ENCODE peak calls at places on chromosomes 4 and X, in eight cellular contexts. One of them, this sample, is unnamed.

GRCh38 chrX:104359124-104359523 is 104.4 kb upstream of the ESX1 start:
- DNase-seq in choroid plexus epithelial cell: no peak
- DNase-seq in progenitor cell of endocrine pancreas: no peak
- DNase-seq in upper lobe of right lung: no peak
- DNase-seq in A673: no peak
- DNase-seq in right atrium auricular region: no peak
- DNase-seq in MM.1S: no peak
- DNase-seq in tibial nerve: no peak
- DNase-seq in this sample: no peak

GRCh38 chrX:77595848-77596247 is 148.7 kb downstream of the FGF16 start:
- DNase-seq in choroid plexus epithelial cell: peak
- DNase-seq in progenitor cell of endocrine pancreas: no peak
- DNase-seq in upper lobe of right lung: no peak
- DNase-seq in A673: no peak
- DNase-seq in right atrium auricular region: no peak
- DNase-seq in MM.1S: no peak
- DNase-seq in tibial nerve: no peak
- DNase-seq in this sample: no peak

GRCh38 chr4:103307479-103308042 is 109.4 kb upstream of the CENPE start:
- DNase-seq in choroid plexus epithelial cell: no peak
- DNase-seq in progenitor cell of endocrine pancreas: no peak
- DNase-seq in upper lobe of right lung: no peak
- DNase-seq in A673: no peak
- DNase-seq in right atrium auricular region: no peak
- DNase-seq in MM.1S: no peak
- DNase-seq in tibial nerve: no peak
- DNase-seq in this sample: no peak

GRCh38 chrX:97238632-97239031 is 354.9 kb downstream of the RPA4 start:
- DNase-seq in choroid plexus epithelial cell: peak
- DNase-seq in progenitor cell of endocrine pancreas: no peak
- DNase-seq in upper lobe of right lung: no peak
- DNase-seq in A673: peak
- DNase-seq in right atrium auricular region: no peak
- DNase-seq in MM.1S: no peak
- DNase-seq in tibial nerve: no peak
- DNase-seq in this sample: peak

GRCh38 chr4:110680217-110680616 is 57.3 kb upstream of the PITX2 start:
- DNase-seq in choroid plexus epithelial cell: no peak
- DNase-seq in progenitor cell of endocrine pancreas: no peak
- DNase-seq in upper lobe of right lung: no peak
- DNase-seq in A673: no peak
- DNase-seq in right atrium auricular region: no peak
- DNase-seq in MM.1S: no peak
- DNase-seq in tibial nerve: no peak
- DNase-seq in this sample: no peak

GRCh38 chrX:87663421-87663820 is 145.8 kb downstream of the KLHL4 start:
- DNase-seq in choroid plexus epithelial cell: no peak
- DNase-seq in progenitor cell of endocrine pancreas: no peak
- DNase-seq in upper lobe of right lung: no peak
- DNase-seq in A673: no peak
- DNase-seq in right atrium auricular region: no peak
- DNase-seq in MM.1S: no peak
- DNase-seq in tibial nerve: no peak
- DNase-seq in this sample: no peak

GRCh38 chrX:10582945-10583344 is 37.4 kb downstream of the MID1 start:
- DNase-seq in choroid plexus epithelial cell: peak
- DNase-seq in progenitor cell of endocrine pancreas: no peak
- DNase-seq in upper lobe of right lung: no peak
- DNase-seq in A673: no peak
- DNase-seq in right atrium auricular region: no peak
- DNase-seq in MM.1S: no peak
- DNase-seq in tibial nerve: no peak
- DNase-seq in this sample: no peak

GRCh38 chrX:68847172-68847571 is 18.4 kb downstream of the EFNB1 start:
- DNase-seq in choroid plexus epithelial cell: no peak
- DNase-seq in progenitor cell of endocrine pancreas: no peak
- DNase-seq in upper lobe of right lung: no peak
- DNase-seq in A673: no peak
- DNase-seq in right atrium auricular region: no peak
- DNase-seq in MM.1S: no peak
- DNase-seq in tibial nerve: no peak
- DNase-seq in this sample: no peak

GRCh38 chr4:121256346-121256745 is 92.2 kb upstream of the TNIP3 start:
- DNase-seq in choroid plexus epithelial cell: peak
- DNase-seq in progenitor cell of endocrine pancreas: no peak
- DNase-seq in upper lobe of right lung: no peak
- DNase-seq in A673: peak
- DNase-seq in right atrium auricular region: no peak
- DNase-seq in MM.1S: no peak
- DNase-seq in tibial nerve: no peak
- DNase-seq in this sample: peak

GRCh38 chr4:20889901-20890300 is 189.6 kb downstream of the PACRGL start:
- DNase-seq in choroid plexus epithelial cell: no peak
- DNase-seq in progenitor cell of endocrine pancreas: no peak
- DNase-seq in upper lobe of right lung: no peak
- DNase-seq in A673: no peak
- DNase-seq in right atrium auricular region: no peak
- DNase-seq in MM.1S: no peak
- DNase-seq in tibial nerve: no peak
- DNase-seq in this sample: no peak

GRCh38 chr4:94446386-94446785 is 5.4 kb upstream of the PDLIM5 start:
- DNase-seq in choroid plexus epithelial cell: peak
- DNase-seq in progenitor cell of endocrine pancreas: no peak
- DNase-seq in upper lobe of right lung: no peak
- DNase-seq in A673: no peak
- DNase-seq in right atrium auricular region: no peak
- DNase-seq in MM.1S: no peak
- DNase-seq in tibial nerve: no peak
- DNase-seq in this sample: peak

GRCh38 chrX:53682885-53683555 is 3.5 kb downstream of the HUWE1 start:
- DNase-seq in choroid plexus epithelial cell: peak
- DNase-seq in progenitor cell of endocrine pancreas: no peak
- DNase-seq in upper lobe of right lung: no peak
- DNase-seq in A673: peak
- DNase-seq in right atrium auricular region: no peak
- DNase-seq in MM.1S: peak
- DNase-seq in tibial nerve: peak
- DNase-seq in this sample: peak

GRCh38 chrX:21934414-21934813 is 6.1 kb upstream of the SMS start:
- DNase-seq in choroid plexus epithelial cell: no peak
- DNase-seq in progenitor cell of endocrine pancreas: no peak
- DNase-seq in upper lobe of right lung: no peak
- DNase-seq in A673: no peak
- DNase-seq in right atrium auricular region: no peak
- DNase-seq in MM.1S: no peak
- DNase-seq in tibial nerve: no peak
- DNase-seq in this sample: no peak

GRCh38 chrX:29043751-29044150 is 456.5 kb downstream of the IL1RAPL1 start:
- DNase-seq in choroid plexus epithelial cell: no peak
- DNase-seq in progenitor cell of endocrine pancreas: no peak
- DNase-seq in upper lobe of right lung: no peak
- DNase-seq in A673: no peak
- DNase-seq in right atrium auricular region: no peak
- DNase-seq in MM.1S: no peak
- DNase-seq in tibial nerve: no peak
- DNase-seq in this sample: no peak

GRCh38 chrX:29042341-29042740 is 455.1 kb downstream of the IL1RAPL1 start:
- DNase-seq in choroid plexus epithelial cell: no peak
- DNase-seq in progenitor cell of endocrine pancreas: no peak
- DNase-seq in upper lobe of right lung: no peak
- DNase-seq in A673: no peak
- DNase-seq in right atrium auricular region: no peak
- DNase-seq in MM.1S: no peak
- DNase-seq in tibial nerve: no peak
- DNase-seq in this sample: no peak

GRCh38 chrX:29039501-29039900 is 452.3 kb downstream of the IL1RAPL1 start:
- DNase-seq in choroid plexus epithelial cell: no peak
- DNase-seq in progenitor cell of endocrine pancreas: no peak
- DNase-seq in upper lobe of right lung: no peak
- DNase-seq in A673: no peak
- DNase-seq in right atrium auricular region: no peak
- DNase-seq in MM.1S: no peak
- DNase-seq in tibial nerve: no peak
- DNase-seq in this sample: no peak

GRCh38 chrX:29040160-29040559 is 452.9 kb downstream of the IL1RAPL1 start:
- DNase-seq in choroid plexus epithelial cell: no peak
- DNase-seq in progenitor cell of endocrine pancreas: no peak
- DNase-seq in upper lobe of right lung: no peak
- DNase-seq in A673: no peak
- DNase-seq in right atrium auricular region: no peak
- DNase-seq in MM.1S: no peak
- DNase-seq in tibial nerve: no peak
- DNase-seq in this sample: no peak

DNA sequence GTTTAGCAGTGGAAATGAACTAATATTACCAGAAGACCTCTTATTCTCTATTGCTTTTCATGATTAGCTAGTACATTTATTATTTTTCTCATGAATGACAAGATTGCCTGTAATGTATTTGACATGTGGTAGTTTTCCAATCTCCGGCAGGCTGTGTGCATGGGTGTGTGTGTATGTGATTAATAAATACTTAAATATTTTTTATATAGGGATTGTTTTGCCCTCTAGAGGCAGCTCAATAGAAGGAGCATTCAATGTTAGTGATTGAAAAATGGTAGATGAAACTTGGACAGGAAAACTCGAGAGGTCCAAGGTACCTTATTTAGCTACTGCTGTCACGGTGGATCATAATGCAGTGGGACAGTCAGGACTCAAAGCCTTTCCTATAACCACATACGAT is 457.6 kb downstream of the IL1RAPL1 start:
- DNase-seq in choroid plexus epithelial cell: peak
- DNase-seq in progenitor cell of endocrine pancreas: no peak
- DNase-seq in upper lobe of right lung: no peak
- DNase-seq in A673: peak
- DNase-seq in right atrium auricular region: no peak
- DNase-seq in MM.1S: no peak
- DNase-seq in tibial nerve: no peak
- DNase-seq in this sample: peak
- TF ChIP-seq CTCF in choroid plexus epithelial cell: peak
- TF ChIP-seq CTCF in progenitor cell of endocrine pancreas: peak
- TF ChIP-seq CTCF in upper lobe of right lung: no peak
- TF ChIP-seq CTCF in A673: peak
- TF ChIP-seq CTCF in right atrium auricular region: no peak
- TF ChIP-seq CTCF in MM.1S: no peak
- TF ChIP-seq CTCF in tibial nerve: peak
- TF ChIP-seq CTCF in this sample: peak

DNA sequence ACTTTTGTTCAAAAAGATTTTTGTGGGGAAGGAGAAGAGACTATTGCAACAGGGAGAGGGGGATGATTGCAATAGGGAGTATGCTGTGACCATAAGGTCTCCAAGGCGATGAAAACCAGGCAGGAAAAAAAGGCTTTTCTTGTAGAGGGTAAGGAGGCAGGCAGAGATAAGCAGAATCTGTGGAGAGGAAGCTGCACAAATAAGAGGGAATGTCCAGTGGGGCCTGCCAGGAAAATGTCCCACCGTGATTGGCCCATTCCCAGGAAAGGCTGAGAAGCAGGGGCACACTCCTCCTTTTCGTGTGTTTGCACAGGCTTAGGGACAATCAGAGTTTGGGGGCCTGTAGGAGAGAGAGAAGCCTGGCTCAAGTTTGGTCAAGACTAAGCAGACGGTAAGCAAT is 29.1 kb downstream of the SPACA5 start:
- DNase-seq in choroid plexus epithelial cell: peak
- DNase-seq in progenitor cell of endocrine pancreas: no peak
- DNase-seq in upper lobe of right lung: no peak
- DNase-seq in A673: no peak
- DNase-seq in right atrium auricular region: no peak
- DNase-seq in MM.1S: no peak
- DNase-seq in tibial nerve: no peak
- DNase-seq in this sample: no peak
- TF ChIP-seq CTCF in choroid plexus epithelial cell: no peak
- TF ChIP-seq CTCF in progenitor cell of endocrine pancreas: no peak
- TF ChIP-seq CTCF in upper lobe of right lung: no peak
- TF ChIP-seq CTCF in A673: no peak
- TF ChIP-seq CTCF in right atrium auricular region: no peak
- TF ChIP-seq CTCF in MM.1S: no peak
- TF ChIP-seq CTCF in tibial nerve: no peak
- TF ChIP-seq CTCF in this sample: no peak

GRCh38 chrX:8668797-8669196 is 63.1 kb downstream of the ANOS1 start:
- DNase-seq in choroid plexus epithelial cell: no peak
- DNase-seq in progenitor cell of endocrine pancreas: no peak
- DNase-seq in upper lobe of right lung: no peak
- DNase-seq in A673: no peak
- DNase-seq in right atrium auricular region: no peak
- DNase-seq in MM.1S: no peak
- DNase-seq in tibial nerve: no peak
- DNase-seq in this sample: no peak

GRCh38 chrX:8657883-8658282 is 74.1 kb downstream of the ANOS1 start:
- DNase-seq in choroid plexus epithelial cell: no peak
- DNase-seq in progenitor cell of endocrine pancreas: no peak
- DNase-seq in upper lobe of right lung: no peak
- DNase-seq in A673: no peak
- DNase-seq in right atrium auricular region: no peak
- DNase-seq in MM.1S: no peak
- DNase-seq in tibial nerve: no peak
- DNase-seq in this sample: no peak

DNA sequence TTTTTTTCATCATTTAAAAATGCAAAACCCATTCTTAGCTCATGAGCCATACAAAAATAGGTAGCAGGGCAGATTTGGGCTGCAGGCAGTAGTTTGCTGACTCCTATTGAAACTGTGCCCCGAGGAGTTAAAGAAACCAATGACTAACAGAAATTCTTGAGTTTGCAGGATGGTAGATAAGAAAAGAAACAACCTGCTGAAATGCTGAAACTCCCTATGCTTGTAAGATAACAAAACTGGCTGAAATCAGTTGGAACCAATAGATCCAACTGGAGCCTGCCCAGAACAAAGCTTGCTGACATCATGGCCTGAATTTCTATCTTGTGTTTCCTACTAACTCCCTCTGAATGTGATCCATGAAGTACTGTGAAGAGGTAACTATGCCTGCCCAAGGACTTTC is 68.6 kb downstream of the ANOS1 start:
- DNase-seq in choroid plexus epithelial cell: no peak
- DNase-seq in progenitor cell of endocrine pancreas: no peak
- DNase-seq in upper lobe of right lung: no peak
- DNase-seq in A673: no peak
- DNase-seq in right atrium auricular region: no peak
- DNase-seq in MM.1S: peak
- DNase-seq in tibial nerve: no peak
- DNase-seq in this sample: no peak
- TF ChIP-seq CTCF in choroid plexus epithelial cell: no peak
- TF ChIP-seq CTCF in progenitor cell of endocrine pancreas: no peak
- TF ChIP-seq CTCF in upper lobe of right lung: no peak
- TF ChIP-seq CTCF in A673: no peak
- TF ChIP-seq CTCF in right atrium auricular region: no peak
- TF ChIP-seq CTCF in MM.1S: no peak
- TF ChIP-seq CTCF in tibial nerve: no peak
- TF ChIP-seq CTCF in this sample: no peak

DNA sequence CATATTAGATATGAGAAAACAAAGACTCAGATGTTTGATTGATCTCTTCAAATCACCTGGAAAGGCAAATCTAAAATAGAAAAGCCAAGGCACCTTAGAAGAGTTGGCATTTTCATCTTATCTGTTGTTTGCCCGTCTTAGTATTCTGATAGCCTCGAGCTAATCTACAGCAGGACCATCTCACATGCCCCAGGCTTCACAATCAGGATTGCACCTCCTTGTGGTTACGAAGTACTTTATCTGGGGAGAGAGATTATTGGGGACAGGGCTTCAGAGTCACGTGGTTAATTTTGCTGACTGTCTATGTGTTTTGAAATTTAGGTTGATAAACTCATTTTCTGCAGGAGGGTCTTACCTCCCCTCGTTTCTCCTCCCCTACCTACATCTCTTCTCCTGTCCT is 313.1 kb upstream of the ANXA10 start:
- DNase-seq in choroid plexus epithelial cell: peak
- DNase-seq in progenitor cell of endocrine pancreas: no peak
- DNase-seq in upper lobe of right lung: no peak
- DNase-seq in A673: no peak
- DNase-seq in right atrium auricular region: no peak
- DNase-seq in MM.1S: no peak
- DNase-seq in tibial nerve: no peak
- DNase-seq in this sample: no peak
- TF ChIP-seq CTCF in choroid plexus epithelial cell: peak
- TF ChIP-seq CTCF in progenitor cell of endocrine pancreas: no peak
- TF ChIP-seq CTCF in upper lobe of right lung: no peak
- TF ChIP-seq CTCF in A673: peak
- TF ChIP-seq CTCF in right atrium auricular region: no peak
- TF ChIP-seq CTCF in MM.1S: no peak
- TF ChIP-seq CTCF in tibial nerve: no peak
- TF ChIP-seq CTCF in this sample: no peak

This sample was measured in MCF 10A.